ENCODE peak calls at places on chromosome 9, in four cellular contexts. One of them, this sample, is unnamed.

GRCh38 chr9:107684224-107684623 is 194.7 kb upstream of the KLF4 start:
- DNase-seq in AML-193: no peak
- DNase-seq in posterior vena cava: no peak
- DNase-seq in activated T-helper 1 cell treated with anti-CD3 and anti-CD28 coated beads, Interleukin-2, amount 50 U/mL, for 16 hours: no peak
- DNase-seq in this sample: no peak

GRCh38 chr9:75979362-75979761 is 88.9 kb downstream of the PCSK5 start:
- DNase-seq in AML-193: no peak
- DNase-seq in activated T-helper 1 cell treated with anti-CD3 and anti-CD28 coated beads, Interleukin-2, amount 50 U/mL, for 16 hours: no peak
- DNase-seq in posterior vena cava: no peak
- DNase-seq in this sample: no peak

GRCh38 chr9:134099123-134099761 is 31.4 kb upstream of the BRD3 start:
- DNase-seq in posterior vena cava: no peak
- DNase-seq in AML-193: peak; percentile 53
- DNase-seq in activated T-helper 1 cell treated with anti-CD3 and anti-CD28 coated beads, Interleukin-2, amount 50 U/mL, for 16 hours: no peak
- DNase-seq in this sample: peak; percentile 75

GRCh38 chr9:36796671-36797419 is 224.2 kb downstream of the MELK start:
- DNase-seq in activated T-helper 1 cell treated with anti-CD3 and anti-CD28 coated beads, Interleukin-2, amount 50 U/mL, for 16 hours: no peak
- DNase-seq in AML-193: no peak
- DNase-seq in posterior vena cava: no peak
- DNase-seq in this sample: no peak

GRCh38 chr9:87606921-87607521 is 109.4 kb downstream of the DAPK1 start:
- DNase-seq in AML-193: no peak
- DNase-seq in activated T-helper 1 cell treated with anti-CD3 and anti-CD28 coated beads, Interleukin-2, amount 50 U/mL, for 16 hours: no peak
- DNase-seq in posterior vena cava: no peak
- DNase-seq in this sample: no peak

GRCh38 chr9:88535226-88535931 is 401 bp downstream of the NXNL2 start:
- DNase-seq in activated T-helper 1 cell treated with anti-CD3 and anti-CD28 coated beads, Interleukin-2, amount 50 U/mL, for 16 hours: no peak
- DNase-seq in posterior vena cava: peak; percentile 79
- DNase-seq in AML-193: no peak
- DNase-seq in this sample: no peak

GRCh38 chr9:14373726-14374125 is 59.8 kb upstream of the NFIB start:
- DNase-seq in posterior vena cava: no peak
- DNase-seq in AML-193: no peak
- DNase-seq in activated T-helper 1 cell treated with anti-CD3 and anti-CD28 coated beads, Interleukin-2, amount 50 U/mL, for 16 hours: no peak
- DNase-seq in this sample: no peak

GRCh38 chr9:133419005-133419404 is 1.2 kb upstream of the REXO4 start:
- DNase-seq in posterior vena cava: no peak
- DNase-seq in AML-193: no peak
- DNase-seq in activated T-helper 1 cell treated with anti-CD3 and anti-CD28 coated beads, Interleukin-2, amount 50 U/mL, for 16 hours: no peak
- DNase-seq in this sample: no peak

GRCh38 chr9:93677061-93677571 is 100.7 kb downstream of the PHF2 start:
- DNase-seq in posterior vena cava: peak; percentile 58
- DNase-seq in activated T-helper 1 cell treated with anti-CD3 and anti-CD28 coated beads, Interleukin-2, amount 50 U/mL, for 16 hours: no peak
- DNase-seq in AML-193: no peak
- DNase-seq in this sample: no peak

GRCh38 chr9:2181794-2182193 is 166.6 kb downstream of the SMARCA2 start:
- DNase-seq in activated T-helper 1 cell treated with anti-CD3 and anti-CD28 coated beads, Interleukin-2, amount 50 U/mL, for 16 hours: no peak
- DNase-seq in posterior vena cava: no peak
- DNase-seq in AML-193: no peak
- DNase-seq in this sample: no peak

GRCh38 chr9:86925686-86926085 is 21.6 kb downstream of the GAS1 start:
- DNase-seq in AML-193: no peak
- DNase-seq in activated T-helper 1 cell treated with anti-CD3 and anti-CD28 coated beads, Interleukin-2, amount 50 U/mL, for 16 hours: no peak
- DNase-seq in posterior vena cava: no peak
- DNase-seq in this sample: no peak

GRCh38 chr9:33227013-33227398 is 13.0 kb upstream of the SPINK4 start:
- DNase-seq in posterior vena cava: peak; percentile 89
- DNase-seq in AML-193: peak; percentile 91
- DNase-seq in activated T-helper 1 cell treated with anti-CD3 and anti-CD28 coated beads, Interleukin-2, amount 50 U/mL, for 16 hours: no peak
- DNase-seq in this sample: no peak

GRCh38 chr9:35594471-35594870 is 10.6 kb upstream of the TESK1 start:
- DNase-seq in activated T-helper 1 cell treated with anti-CD3 and anti-CD28 coated beads, Interleukin-2, amount 50 U/mL, for 16 hours: no peak
- DNase-seq in AML-193: no peak
- DNase-seq in posterior vena cava: no peak
- DNase-seq in this sample: no peak

GRCh38 chr9:81526587-81526986 is 162.8 kb downstream of the TLE1 start:
- DNase-seq in posterior vena cava: no peak
- DNase-seq in activated T-helper 1 cell treated with anti-CD3 and anti-CD28 coated beads, Interleukin-2, amount 50 U/mL, for 16 hours: no peak
- DNase-seq in AML-193: no peak
- DNase-seq in this sample: no peak

GRCh38 chr9:135774239-135774747 is 72.3 kb downstream of the KCNT1 start:
- DNase-seq in activated T-helper 1 cell treated with anti-CD3 and anti-CD28 coated beads, Interleukin-2, amount 50 U/mL, for 16 hours: no peak
- DNase-seq in AML-193: no peak
- DNase-seq in posterior vena cava: no peak
- DNase-seq in this sample: no peak

GRCh38 chr9:77756449-77756848 is 108.3 kb upstream of the GNA14 start:
- DNase-seq in activated T-helper 1 cell treated with anti-CD3 and anti-CD28 coated beads, Interleukin-2, amount 50 U/mL, for 16 hours: no peak
- DNase-seq in AML-193: no peak
- DNase-seq in posterior vena cava: no peak
- DNase-seq in this sample: no peak

GRCh38 chr9:124220551-124221451 is 36.9 kb upstream of the NEK6 start:
- DNase-seq in activated T-helper 1 cell treated with anti-CD3 and anti-CD28 coated beads, Interleukin-2, amount 50 U/mL, for 16 hours: no peak
- DNase-seq in AML-193: no peak
- DNase-seq in posterior vena cava: peak; percentile 56
- DNase-seq in this sample: no peak

GRCh38 chr9:15103321-15103720 is 193.1 kb upstream of the FREM1 start:
- DNase-seq in AML-193: no peak
- DNase-seq in activated T-helper 1 cell treated with anti-CD3 and anti-CD28 coated beads, Interleukin-2, amount 50 U/mL, for 16 hours: no peak
- DNase-seq in posterior vena cava: no peak
- DNase-seq in this sample: no peak

GRCh38 chr9:123834907-123835562 is 94.9 kb downstream of the DENND1A start:
- DNase-seq in AML-193: peak; percentile 87
- DNase-seq in posterior vena cava: no peak
- DNase-seq in activated T-helper 1 cell treated with anti-CD3 and anti-CD28 coated beads, Interleukin-2, amount 50 U/mL, for 16 hours: no peak
- DNase-seq in this sample: peak; percentile 32